ENCODE peak calls at places on chromosome 7, in eight cellular contexts. G, X, A, H, N, E, P and O are unnamed samples.

GRCh38 chr7:42560866-42561265 is 323.9 kb upstream of the GLI3 start:
- DNase-seq in G (no peak), X (no peak), A (no peak), H (no peak), N (no peak), E (no peak), P (no peak), O (no peak)

GRCh38 chr7:78039791-78040776 is 241.5 kb downstream of the PHTF2 start:
- DNase-seq in G (no peak), X (no peak), A (no peak), H (peak; percentile 55), N (peak; percentile 88), E (no peak), P (peak; percentile 23), O (peak; percentile 19)

GRCh38 chr7:4610768-4611467 is 71.2 kb upstream of the FOXK1 start:
- DNase-seq in G (peak; percentile 66), X (peak; percentile 77), A (peak; percentile 69), H (no peak), N (no peak), E (peak; percentile 39), P (no peak), O (no peak)

GRCh38 chr7:135994466-135995205 is 17.5 kb upstream of the MTPN start:
- DNase-seq in G (no peak), X (no peak), A (peak; percentile 59), H (no peak), N (no peak), E (peak; percentile 86), P (no peak), O (no peak)

GRCh38 chr7:94580601-94581000 is 71.0 kb downstream of the CASD1 start:
- DNase-seq in G (peak; percentile 46), X (no peak), A (peak; percentile 49), H (no peak), N (no peak), E (peak; percentile 50), P (no peak), O (no peak)

GRCh38 chr7:11341285-11341944 is 367.7 kb downstream of the PHF14 start:
- DNase-seq in G (peak; percentile 15), X (peak; percentile 28), A (no peak), H (no peak), N (no peak), E (no peak), P (no peak), O (no peak)

GRCh38 chr7:19773361-19773760 is at the start of gene TMEM196:
- DNase-seq in G (no peak), X (peak; percentile 11), A (no peak), H (no peak), N (no peak), E (no peak), P (no peak), O (no peak)

GRCh38 chr7:1555046-1555812 is 776 bp downstream of the TMEM184A start:
- DNase-seq in G (peak; percentile 96), X (peak; percentile 74), A (peak; percentile 89), H (no peak), N (no peak), E (peak; percentile 71), P (peak; percentile 59), O (no peak)

GRCh38 chr7:140697447-140698143 is 1.1 kb downstream of the NDUFB2 start:
- DNase-seq in G (no peak), X (no peak), A (peak; percentile 64), H (no peak), N (no peak), E (peak; percentile 53), P (no peak), O (no peak)

GRCh38 chr7:3244241-3244814 is 56.7 kb upstream of the SDK1 start:
- DNase-seq in G (peak; percentile 71), X (peak; percentile 83), A (peak; percentile 92), H (no peak), N (peak; percentile 29), E (peak; percentile 90), P (no peak), O (no peak)

GRCh38 chr7:17304926-17305325 is 6.5 kb downstream of the AHR start:
- DNase-seq in G (peak; percentile 60), X (no peak), A (peak; percentile 88), H (no peak), N (no peak), E (peak; percentile 82), P (no peak), O (no peak)
- H3K4me3 ChIP-seq in G (peak overlapping the region; percentile 15), X (no peak overlapping the region), A (no peak overlapping the region), H (peak overlapping the region; percentile 90), N (no peak overlapping the region), E (peak overlapping the region; percentile 15), P (no peak overlapping the region), O (peak overlapping the region; percentile 32)

DNA sequence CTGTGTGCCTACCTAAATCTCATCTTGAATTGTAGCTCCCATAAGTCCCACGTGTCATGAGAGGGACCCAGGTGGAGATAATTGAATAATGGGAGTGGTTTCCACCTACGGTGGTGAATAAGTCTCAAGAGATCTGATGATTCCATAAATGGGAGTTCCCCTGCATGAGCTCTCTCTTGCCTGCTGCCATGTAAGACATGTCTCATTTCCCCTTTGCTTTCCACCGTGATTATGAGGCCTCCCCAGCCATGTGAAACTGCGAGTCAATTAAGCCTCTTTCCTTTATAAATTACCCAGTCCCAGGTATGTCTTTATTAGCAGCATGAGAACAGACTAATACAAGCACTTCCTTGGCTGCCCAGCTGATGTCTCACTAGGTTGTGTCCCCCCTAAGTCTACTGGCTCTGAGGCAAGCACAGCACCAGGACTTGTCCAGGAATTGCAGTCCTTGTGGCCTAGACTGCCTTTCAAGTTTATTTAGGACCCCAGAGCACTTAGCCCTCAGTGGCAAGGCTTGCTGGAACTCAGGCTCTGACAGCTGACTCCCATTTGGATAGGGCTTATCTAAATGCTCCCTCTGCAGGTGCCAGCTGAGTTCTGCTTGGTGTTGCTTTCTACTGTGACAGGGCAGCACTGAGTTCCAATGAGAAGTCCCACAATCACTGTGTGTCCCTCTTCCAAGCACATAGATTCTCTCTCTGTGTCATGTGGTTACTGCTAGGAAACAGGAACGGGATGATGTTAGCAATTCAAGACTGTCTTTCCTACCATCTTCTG is 59.0 kb upstream of the TAS2R16 start:
- DNase-seq in G (no peak), X (no peak), A (no peak), H (no peak), N (no peak), E (no peak), P (no peak), O (peak; percentile 24)
- TF ChIP-seq CTCF in G (peak; percentile 37), X (no peak), A (no peak), H (no peak), N (no peak), E (no peak), P (no peak), O (peak; percentile 46)

GRCh38 chr7:82005056-82005455 is 235.2 kb upstream of the HGF start:
- DNase-seq in G (no peak), X (no peak), A (no peak), H (no peak), N (no peak), E (no peak), P (no peak), O (no peak)
- H3K4me3 ChIP-seq in G (no peak overlapping the region), X (no peak overlapping the region), A (no peak overlapping the region), H (no peak overlapping the region), N (no peak overlapping the region), E (no peak overlapping the region), P (no peak overlapping the region), O (no peak overlapping the region)

GRCh38 chr7:12731214-12731656 is 43.8 kb downstream of the ARL4A start:
- DNase-seq in G (no peak), X (no peak), A (peak; percentile 36), H (no peak), N (no peak), E (no peak), P (no peak), O (no peak)
- TF ChIP-seq CTCF in G (no peak), X (no peak), A (no peak), H (peak; percentile 8), N (no peak), E (no peak), P (no peak), O (no peak)

GRCh38 chr7:27148031-27148775 is 629 bp upstream of the HOXA6 start:
- DNase-seq in G (peak; percentile 41), X (peak; percentile 36), A (no peak), H (peak; percentile 46), N (peak; percentile 85), E (no peak), P (peak; percentile 44), O (no peak)
- H3K4me3 ChIP-seq in G (peak overlapping the region; percentile 35), X (no peak overlapping the region), A (peak overlapping the region; percentile 38), H (peak overlapping the region; percentile 60), N (peak overlapping the region; percentile 13), E (no peak overlapping the region), P (peak overlapping the region; percentile 75), O (peak overlapping the region; percentile 54)